ENCODE peak calls at places on chromosome 11, in eight cellular contexts. P is neural progenitor cell, L is choroid plexus epithelial cell, T is lower leg skin, A is iPS DF 6.9, M is dorsolateral prefrontal cortex, Z is astrocyte, I is aorta. Y is an unnamed sample.

GRCh38 chr11:123069878-123070821 is 8.2 kb upstream of the HSPA8 start:
- DNase-seq in P (no peak), L (no peak), T (no peak), A (no peak), M (no peak), Z (no peak), I (no peak), Y (no peak)

GRCh38 chr11:108670381-108670930 is 5.6 kb downstream of the DDX10 start:
- DNase-seq in P (no peak), L (no peak), T (no peak), A (no peak), M (no peak), Z (no peak), I (no peak), Y (no peak)

GRCh38 chr11:12831471-12832202 is 157.4 kb downstream of the TEAD1 start:
- DNase-seq in P (no peak), L (no peak), T (no peak), A (no peak), M (no peak), Z (no peak), I (no peak), Y (no peak)

GRCh38 chr11:64017950-64018224 is 17.8 kb upstream of the FLRT1 start:
- DNase-seq in P (no peak), L (no peak), T (no peak), A (no peak), M (no peak), Z (no peak), I (no peak), Y (no peak)

GRCh38 chr11:2763939-2764338 is 64.1 kb upstream of the KCNQ1OT1 start:
- DNase-seq in P (no peak), L (peak), T (no peak), A (no peak), M (no peak), Z (no peak), I (no peak), Y (no peak)

GRCh38 chr11:528166-528814 is 7.1 kb downstream of the HRAS start:
- DNase-seq in P (no peak), L (no peak), T (no peak), A (no peak), M (no peak), Z (no peak), I (no peak), Y (no peak)

GRCh38 chr11:78742430-78742829 is 167.8 kb upstream of the NARS2 start:
- DNase-seq in P (no peak), L (no peak), T (peak), A (no peak), M (peak), Z (peak), I (peak), Y (no peak)

GRCh38 chr11:76578655-76579046 is 91.9 kb downstream of the LRRC32 start:
- DNase-seq in P (peak), L (no peak), T (no peak), A (no peak), M (no peak), Z (no peak), I (peak), Y (peak)

GRCh38 chr11:72203163-72203562 is 11.2 kb downstream of the FOLR1 start:
- DNase-seq in P (no peak), L (no peak), T (no peak), A (no peak), M (no peak), Z (no peak), I (no peak), Y (no peak)

DNA sequence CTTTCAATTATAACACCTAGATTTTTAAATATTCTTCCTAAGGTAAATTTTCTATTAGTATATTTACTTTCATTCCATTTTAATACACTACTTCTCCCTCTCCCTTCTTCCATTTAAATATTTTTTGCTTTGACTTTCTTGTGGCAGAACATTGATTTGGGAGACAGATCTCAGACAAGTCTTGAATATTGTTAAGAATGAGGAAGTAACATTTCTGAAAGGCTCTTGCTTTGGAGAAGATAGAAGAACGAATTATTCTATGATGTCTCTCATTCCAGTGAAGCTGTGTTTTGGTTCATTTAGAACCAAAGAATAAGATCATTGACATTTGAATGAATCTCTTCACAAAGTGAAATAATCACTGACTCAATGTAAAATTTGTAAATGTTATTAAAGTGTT is 2.4 kb downstream of the IPO7 start:
- DNase-seq in P (no peak), L (no peak), T (no peak), A (no peak), M (no peak), Z (no peak), I (no peak), Y (no peak)
- H3K4me3 ChIP-seq in P (peak), L (no peak), T (no peak), A (no peak), M (no peak), Z (no peak), I (no peak), Y (peak)

DNA sequence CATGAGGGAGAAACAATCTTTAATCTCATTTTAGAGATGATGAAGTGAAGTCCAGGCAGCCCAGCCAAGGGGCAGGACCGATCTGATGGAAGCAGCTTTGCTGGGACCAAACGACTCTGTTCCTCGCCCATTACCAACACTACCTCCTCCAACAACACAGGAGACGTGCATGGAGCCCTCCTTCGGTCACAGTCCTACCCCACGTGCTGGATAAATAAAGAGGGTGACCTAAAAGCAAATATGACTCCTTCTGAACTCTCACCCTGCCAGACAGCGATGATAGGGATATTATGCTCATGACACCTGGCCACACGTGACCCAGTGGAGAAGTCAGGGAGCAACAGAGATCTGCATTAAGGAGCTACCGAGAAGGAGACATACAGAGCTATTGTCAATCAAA is 26.0 kb downstream of the SCGB1A1 start:
- DNase-seq in P (no peak), L (no peak), T (no peak), A (no peak), M (no peak), Z (no peak), I (no peak), Y (no peak)
- H3K4me3 ChIP-seq in P (no peak), L (peak), T (no peak), A (no peak), M (peak), Z (peak), I (no peak), Y (peak)

DNA sequence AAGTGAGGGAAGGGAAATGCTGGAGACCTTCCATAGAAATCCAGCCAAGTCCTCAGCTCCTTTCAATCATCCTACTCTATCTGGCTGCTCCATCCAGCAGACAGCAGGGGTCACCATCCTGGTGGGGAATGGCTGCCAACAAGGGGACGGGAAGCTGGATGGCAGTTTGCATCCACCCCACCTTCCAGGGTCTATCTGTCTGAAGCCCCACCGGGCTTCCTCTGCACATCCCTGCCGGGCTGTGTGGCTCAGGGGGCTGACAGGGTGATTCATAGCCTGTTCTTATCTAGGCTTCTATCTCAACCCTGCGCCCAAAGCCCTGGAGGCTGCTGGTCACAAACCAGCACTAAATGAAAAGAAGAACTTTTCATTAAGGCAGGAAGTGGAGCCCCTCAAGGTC is 1.1 kb downstream of the SYTL2 start:
- DNase-seq in P (peak), L (no peak), T (no peak), A (no peak), M (peak), Z (no peak), I (peak), Y (no peak)
- H3K4me3 ChIP-seq in P (peak), L (no peak), T (no peak), A (no peak), M (peak), Z (peak), I (no peak), Y (peak)

GRCh38 chr11:45007011-45007410 is 56.3 kb upstream of the TP53I11 start:
- DNase-seq in P (peak), L (no peak), T (no peak), A (no peak), M (no peak), Z (no peak), I (no peak), Y (no peak)
- H3K4me3 ChIP-seq in P (no peak), L (no peak), T (no peak), A (no peak), M (no peak), Z (no peak), I (no peak), Y (no peak)

GRCh38 chr11:61555051-61555969 is 25.6 kb downstream of the SYT7 start:
- DNase-seq in P (peak), L (no peak), T (no peak), A (no peak), M (no peak), Z (no peak), I (no peak), Y (no peak)
- H3K4me3 ChIP-seq in P (peak), L (no peak), T (no peak), A (peak), M (peak), Z (no peak), I (no peak), Y (no peak)

GRCh38 chr11:116193321-116194114 is 579.3 kb downstream of the BUD13 start:
- DNase-seq in P (peak), L (peak), T (no peak), A (no peak), M (peak), Z (peak), I (no peak), Y (peak)
- H3K4me3 ChIP-seq in P (peak), L (peak), T (peak), A (peak), M (peak), Z (peak), I (peak), Y (peak)